ENCODE peak calls at places on chromosomes 4 and X, in four cellular contexts. K is left ventricle myocardium inferior, O is spleen, N is tibial nerve. P is an unnamed sample. For H3K27me3 and H3K4me1, the result is how much of the 10 kb centered on the place peaks cover.

GRCh38 chr4:41455215-41455614 is 82.7 kb upstream of the LIMCH1 start:
- DNase-seq in O (no peak), N (no peak), K (no peak), P (no peak)

GRCh38 chrX:153448556-153449280 is 2.9 kb upstream of the TREX2 start:
- DNase-seq in K (no peak), O (no peak), N (no peak), P (no peak)

GRCh38 chrX:39642071-39642470 is 455.7 kb downstream of the BCOR start:
- DNase-seq in N (no peak), O (no peak), K (peak), P (no peak)

GRCh38 chrX:40780123-40780522 is 44.8 kb upstream of the MED14 start:
- DNase-seq in O (no peak), K (peak), N (no peak), P (no peak)

GRCh38 chr4:190020790-190021717 is 6.0 kb downstream of the FRG2 start:
- DNase-seq in O (peak), K (no peak), N (no peak), P (peak)

GRCh38 chrX:31178769-31179125 is 106.9 kb upstream of the FTHL17 start:
- DNase-seq in O (no peak), K (no peak), N (no peak), P (no peak)

GRCh38 chrX:149713279-149714050 is 1.6 kb downstream of the MAGEA11 start:
- DNase-seq in O (no peak), K (no peak), N (no peak), P (no peak)

GRCh38 chrX:68833855-68834331 is 5.1 kb downstream of the EFNB1 start:
- DNase-seq in K (no peak), N (no peak), O (no peak), P (no peak)

GRCh38 chrX:40104649-40105015 is 6.9 kb upstream of the BCOR start:
- DNase-seq in K (peak), O (peak), N (no peak), P (peak)

GRCh38 chrX:46636223-46636622 is 62.7 kb downstream of the CHST7 start:
- DNase-seq in N (no peak), K (no peak), O (no peak), P (no peak)

GRCh38 chr4:39043697-39044363 is 11.6 kb upstream of the TMEM156 start:
- DNase-seq in O (no peak), N (no peak), K (no peak), P (no peak)

GRCh38 chr4:86959588-86960500 is 25.0 kb downstream of the AFF1 start:
- DNase-seq in K (no peak), N (no peak), O (no peak), P (no peak)

GRCh38 chr4:182454440-182455013 is 211.3 kb downstream of the TENM3 start:
- DNase-seq in N (no peak), K (no peak), O (no peak), P (no peak)

GRCh38 chrX:135346975-135347374 is 37.7 kb downstream of the ETDC start:
- DNase-seq in N (no peak), O (no peak), K (peak), P (no peak)

GRCh38 chr4:8502836-8503585 is 62.4 kb downstream of the TRMT44 start:
- DNase-seq in N (no peak), O (no peak), K (no peak), P (no peak)

GRCh38 chrX:119541188-119541587 is 24.0 kb downstream of the STEEP1 start:
- DNase-seq in O (no peak), K (no peak), N (no peak), P (no peak)

GRCh38 chrX:1387141-1387776 is 4.7 kb downstream of the SLC25A6 start:
- DNase-seq in N (no peak), O (peak), K (no peak), P (peak)

GRCh38 chrX:153889123-153889522 is 3.1 kb upstream of the L1CAM start:
- DNase-seq in K (no peak), N (no peak), O (no peak), P (no peak)

GRCh38 chr4:170269950-170270349 is 180.2 kb upstream of the AADAT start:
- DNase-seq in N (no peak), K (no peak), O (no peak), P (no peak)

GRCh38 chr4:139773560-139774318 is 108.1 kb downstream of the MGST2 start:
- DNase-seq in N (no peak), K (no peak), O (no peak), P (no peak)

GRCh38 chr4:8836664-8837171 is 34.9 kb downstream of the HMX1 start:
- DNase-seq in K (no peak), O (no peak), N (peak), P (peak)

GRCh38 chr4:101025755-101026154 is 321.6 kb downstream of the PPP3CA start:
- DNase-seq in N (no peak), K (no peak), O (no peak), P (no peak)

GRCh38 chr4:3830774-3831528 is 64.8 kb downstream of the ADRA2C start:
- DNase-seq in N (no peak), O (no peak), K (no peak), P (no peak)

GRCh38 chrX:106903291-106903820 is at the start of gene RIPPLY1:
- DNase-seq in N (no peak), O (no peak), K (no peak), P (no peak)

DNA sequence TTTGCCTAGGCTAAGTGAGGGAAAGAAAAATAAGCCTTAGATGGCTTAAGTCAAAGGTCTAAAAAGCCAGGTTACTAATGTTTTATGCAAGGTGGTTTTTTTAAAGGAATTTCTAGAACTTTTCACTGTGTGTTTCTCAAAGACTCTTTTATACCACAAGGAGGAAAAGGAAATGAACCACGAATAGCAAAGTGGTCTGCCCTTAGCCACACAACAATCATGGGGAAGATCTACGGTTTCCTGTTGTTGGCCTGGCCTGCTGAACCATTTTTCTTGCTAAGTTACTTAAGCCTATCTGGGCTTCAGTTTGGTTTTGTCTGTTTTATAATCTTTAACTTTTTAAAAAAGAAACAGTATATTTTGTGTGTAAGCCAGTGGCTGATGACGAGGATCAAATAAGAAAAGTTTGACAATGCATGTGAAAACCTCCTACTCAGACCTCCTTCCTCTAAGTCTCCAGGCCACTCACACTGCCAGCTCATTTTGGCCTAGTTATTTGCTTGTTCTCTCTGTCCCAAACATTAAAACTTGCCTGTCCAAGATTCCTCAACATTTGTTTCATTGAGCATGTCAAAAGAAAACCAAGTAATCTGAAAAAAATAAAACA is 56.7 kb upstream of the COL25A1 start:
- DNase-seq in N (no peak), O (no peak), K (no peak), P (no peak)
- H3K27me3 ChIP-seq in N (under half), O (under half), K (under half), P (under half)

GRCh38 chr4:185534850-185535761 is at the start of gene PDLIM3:
- DNase-seq in K (peak), O (peak), N (no peak), P (peak)
- H3K4me3 ChIP-seq in K (peak), O (peak), N (peak), P (peak)

GRCh38 chr4:46649390-46649789 is 259.5 kb upstream of the GABRA2 start:
- DNase-seq in N (no peak), K (no peak), O (no peak), P (no peak)

GRCh38 chr4:46648088-46648744 is 258.3 kb upstream of the GABRA2 start:
- DNase-seq in K (no peak), N (no peak), O (no peak), P (no peak)

DNA sequence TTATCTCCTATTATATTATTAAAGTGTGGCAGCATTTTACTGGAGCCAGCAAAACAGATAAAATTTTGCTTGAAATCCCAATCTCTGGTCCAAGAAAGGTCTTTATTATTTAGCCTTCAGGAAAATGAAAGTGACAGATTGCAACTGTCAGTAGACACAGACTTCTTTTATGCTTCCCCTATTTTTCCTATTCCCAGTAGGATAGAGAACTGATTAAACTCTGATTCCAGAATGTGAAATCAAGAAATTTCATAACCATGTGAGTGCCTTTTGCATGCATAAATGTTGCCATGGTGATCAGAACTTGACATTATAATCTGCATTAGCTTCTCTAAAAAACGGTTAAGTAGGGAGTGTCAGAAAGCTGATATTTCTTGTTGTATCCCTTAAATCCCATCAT is 255.2 kb upstream of the GABRA2 start:
- DNase-seq in O (no peak), N (no peak), K (no peak), P (no peak)
- H3K4me1 ChIP-seq in O (under half), N (under half), K (under half), P (under half)

DNA sequence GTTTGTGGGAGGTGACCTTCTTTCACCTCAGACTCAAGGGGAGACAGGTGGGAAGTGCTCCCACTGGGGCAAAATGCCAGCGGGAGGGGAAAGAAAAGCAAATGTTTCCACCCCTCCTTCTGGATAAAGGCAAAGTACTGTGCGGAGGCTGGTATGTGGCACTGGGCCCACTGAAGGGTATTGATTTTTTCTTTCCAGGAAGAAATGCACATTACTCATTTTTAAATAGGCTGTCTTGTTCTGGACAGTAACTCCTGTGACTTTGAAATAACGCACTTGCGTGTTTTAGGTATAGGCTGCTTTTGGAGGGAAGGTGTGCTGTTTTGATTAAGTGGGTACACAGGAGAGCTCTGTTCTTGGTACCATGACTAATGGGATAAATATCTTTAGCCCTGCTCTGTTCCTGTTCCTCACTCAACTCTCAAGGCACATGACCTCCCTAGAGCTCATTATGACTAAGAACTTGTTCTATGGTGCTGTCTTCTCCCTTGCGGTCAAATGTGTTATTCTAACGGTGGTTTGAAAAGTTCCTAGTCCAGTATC is 40.7 kb upstream of the MBTPS2 start:
- DNase-seq in K (no peak), N (no peak), O (no peak), P (no peak)
- H3K27me3 ChIP-seq in K (under half), N (under half), O (under half), P (under half)

GRCh38 chr4:120517966-120518365 is 404.6 kb downstream of the PRDM5 start:
- DNase-seq in K (no peak), N (no peak), O (no peak), P (no peak)
- H3K4me3 ChIP-seq in K (peak), N (no peak), O (no peak), P (no peak)

GRCh38 chr4:184898793-184899192 is 73.0 kb upstream of the ACSL1 start:
- DNase-seq in K (no peak), N (no peak), O (no peak), P (no peak)
- H3K4me1 ChIP-seq in K (under half), N (under half), O (under half), P (under half)

P was measured in upper lobe of right lung.